ENCODE peak calls at places on chromosomes 2 and 18, in ten cellular contexts. Z is OCI-LY7; O is lung; K is CD8-positive, alpha-beta T cell; Q is WERI-Rb-1; L is cardiac muscle cell; H is lower lobe of right lung; C is pancreas; X is A549; R is thyroid gland. M is an unnamed sample. For H3K9me3, the result is how much of the 10 kb centered on the place peaks cover.

GRCh38 chr2:127398239-127398590 is 10.4 kb upstream of the MAP3K2 start:
- DNase-seq in L (no peak), H (peak), X (peak), Q (no peak), C (peak), R (peak), Z (no peak), O (peak), K (peak), M (no peak)

GRCh38 chr2:227324671-227325055 is 388 bp upstream of the MFF start:
- DNase-seq in C (no peak), H (no peak), Z (no peak), K (peak), X (no peak), L (no peak), R (no peak), Q (no peak), O (no peak), M (no peak)

GRCh38 chr2:74261204-74261864 is 62.9 kb downstream of the MTHFD2 start:
- DNase-seq in O (no peak), X (peak), Z (no peak), K (no peak), Q (peak), H (no peak), R (peak), C (no peak), L (peak), M (no peak)

GRCh38 chr2:235518317-235519090 is 24.7 kb downstream of the AGAP1 start:
- DNase-seq in K (no peak), O (no peak), Z (no peak), H (no peak), R (no peak), C (no peak), Q (no peak), L (no peak), X (no peak), M (no peak)

GRCh38 chr2:212936572-212936971 is 214.8 kb downstream of the IKZF2 start:
- DNase-seq in R (no peak), Q (no peak), C (no peak), X (no peak), H (no peak), K (no peak), O (no peak), L (no peak), Z (no peak), M (no peak)

GRCh38 chr2:197191177-197191947 is 119.2 kb downstream of the ANKRD44 start:
- DNase-seq in K (no peak), H (no peak), Z (peak), O (no peak), C (no peak), X (peak), L (peak), R (no peak), Q (no peak), M (no peak)

GRCh38 chr2:172085460-172086159 is at the start of gene DLX1:
- DNase-seq in O (no peak), R (no peak), C (no peak), Q (no peak), L (no peak), Z (no peak), K (no peak), X (no peak), H (no peak), M (no peak)

GRCh38 chr18:35983818-35984217 is 11.3 kb downstream of the RMP24 start:
- DNase-seq in Q (no peak), K (no peak), L (no peak), H (no peak), O (no peak), Z (no peak), C (no peak), X (no peak), R (no peak), M (no peak)

GRCh38 chr2:130834923-130835765 is 1.6 kb upstream of the ARHGEF4 start:
- DNase-seq in H (peak), Z (no peak), R (no peak), Q (peak), C (no peak), O (no peak), L (no peak), X (no peak), K (no peak), M (no peak)

GRCh38 chr18:68429809-68430208 is 285.1 kb downstream of the TMX3 start:
- DNase-seq in O (no peak), H (no peak), Z (no peak), K (no peak), L (no peak), R (no peak), X (no peak), Q (no peak), C (no peak), M (no peak)

GRCh38 chr2:236318401-236318800 is 54.2 kb upstream of the ASB18 start:
- DNase-seq in Z (no peak), O (no peak), Q (no peak), L (no peak), C (no peak), K (no peak), R (no peak), X (no peak), H (no peak), M (no peak)

GRCh38 chr2:195318440-195319111 is 338.4 kb upstream of the SLC39A10 start:
- DNase-seq in O (no peak), X (peak), R (peak), L (peak), H (no peak), Z (peak), K (peak), C (no peak), Q (peak), M (peak)

GRCh38 chr2:19540739-19541503 is 182.5 kb upstream of the OSR1 start:
- DNase-seq in L (no peak), Q (no peak), H (no peak), K (no peak), R (no peak), O (no peak), C (no peak), X (peak), Z (no peak), M (no peak)

GRCh38 chr2:3238951-3239841 is 138.4 kb downstream of the EIPR1 start:
- DNase-seq in O (no peak), L (no peak), H (no peak), X (no peak), Q (no peak), Z (peak), R (no peak), K (no peak), C (no peak), M (no peak)

GRCh38 chr2:120826716-120827410 is 91.2 kb downstream of the GLI2 start:
- DNase-seq in Z (no peak), K (no peak), H (no peak), R (no peak), C (no peak), Q (no peak), X (no peak), O (no peak), L (no peak), M (no peak)

GRCh38 chr2:39107724-39108273 is 13.1 kb downstream of the SOS1 start:
- DNase-seq in K (no peak), R (no peak), L (no peak), Q (peak), H (no peak), Z (no peak), O (no peak), X (no peak), C (no peak), M (no peak)

GRCh38 chr2:112020561-112020960 is 34.5 kb upstream of the TMEM87B start:
- DNase-seq in K (no peak), R (no peak), L (peak), H (no peak), C (no peak), O (no peak), Z (no peak), X (no peak), Q (no peak), M (no peak)

GRCh38 chr2:160491922-160492371 is 1.7 kb downstream of the RBMS1 start:
- DNase-seq in Q (no peak), L (no peak), H (no peak), K (no peak), X (peak), Z (no peak), R (no peak), O (no peak), C (no peak), M (no peak)

GRCh38 chr18:63107171-63107850 is 212.3 kb downstream of the BCL2 start:
- DNase-seq in C (no peak), X (no peak), Z (no peak), H (no peak), O (no peak), R (no peak), Q (no peak), K (no peak), L (no peak), M (no peak)

GRCh38 chr2:156004460-156004859 is 328.1 kb downstream of the NR4A2 start:
- DNase-seq in O (no peak), Q (no peak), K (no peak), R (no peak), C (no peak), L (no peak), Z (no peak), X (no peak), H (no peak), M (no peak)

GRCh38 chr2:233093721-233094120 is 33.6 kb downstream of the INPP5D start:
- DNase-seq in Z (no peak), C (no peak), K (no peak), Q (no peak), R (no peak), L (no peak), X (no peak), O (no peak), H (no peak), M (no peak)

GRCh38 chr18:68991281-68991680 is 193.4 kb downstream of the CCDC102B start:
- DNase-seq in C (no peak), Z (no peak), X (no peak), Q (no peak), O (no peak), K (no peak), H (no peak), R (no peak), L (no peak), M (no peak)

GRCh38 chr2:8608411-8608954 is 73.4 kb upstream of the ID2 start:
- DNase-seq in X (no peak), K (no peak), Z (no peak), Q (no peak), L (no peak), C (no peak), O (no peak), H (no peak), R (no peak), M (no peak)

GRCh38 chr2:112840068-112840445 is 3.5 kb upstream of the IL1B start:
- DNase-seq in O (no peak), Z (no peak), R (no peak), L (no peak), X (no peak), Q (no peak), H (no peak), C (no peak), K (no peak), M (no peak)

GRCh38 chr2:169046440-169047151 is 15.5 kb upstream of the ABCB11 start:
- DNase-seq in R (no peak), C (no peak), X (peak), O (no peak), L (no peak), Z (no peak), H (no peak), K (no peak), Q (no peak), M (no peak)

GRCh38 chr2:157438907-157439791 is 4.7 kb downstream of the CYTIP start:
- DNase-seq in R (no peak), X (no peak), K (no peak), Q (no peak), C (no peak), O (no peak), H (no peak), Z (peak), L (peak), M (no peak)

GRCh38 chr2:150900913-150901312 is 360.8 kb downstream of the RBM43 start:
- DNase-seq in Z (no peak), C (no peak), H (no peak), R (no peak), L (no peak), Q (no peak), X (no peak), K (no peak), O (no peak), M (no peak)
- H3K9me3 ChIP-seq in Z (under half), C (under half), H (under half), R (under half), L (under half), Q (under half), X (under half), K (under half), O (under half), M (under half)

GRCh38 chr2:70501215-70501614 is 52.4 kb downstream of the TGFA start:
- DNase-seq in X (no peak), C (no peak), H (no peak), K (no peak), L (no peak), R (no peak), Z (no peak), O (no peak), Q (no peak), M (no peak)

GRCh38 chr2:70498528-70498927 is 55.1 kb downstream of the TGFA start:
- DNase-seq in O (no peak), L (no peak), Q (no peak), C (no peak), R (no peak), H (no peak), X (no peak), K (no peak), Z (no peak), M (no peak)

GRCh38 chr2:70496819-70497218 is 56.8 kb downstream of the TGFA start:
- DNase-seq in L (no peak), Z (no peak), C (no peak), X (no peak), O (no peak), K (no peak), R (no peak), Q (no peak), H (no peak), M (no peak)

GRCh38 chr2:70499253-70499652 is 54.4 kb downstream of the TGFA start:
- DNase-seq in Q (no peak), Z (no peak), L (no peak), H (no peak), O (no peak), X (no peak), K (no peak), R (no peak), C (no peak), M (no peak)

DNA sequence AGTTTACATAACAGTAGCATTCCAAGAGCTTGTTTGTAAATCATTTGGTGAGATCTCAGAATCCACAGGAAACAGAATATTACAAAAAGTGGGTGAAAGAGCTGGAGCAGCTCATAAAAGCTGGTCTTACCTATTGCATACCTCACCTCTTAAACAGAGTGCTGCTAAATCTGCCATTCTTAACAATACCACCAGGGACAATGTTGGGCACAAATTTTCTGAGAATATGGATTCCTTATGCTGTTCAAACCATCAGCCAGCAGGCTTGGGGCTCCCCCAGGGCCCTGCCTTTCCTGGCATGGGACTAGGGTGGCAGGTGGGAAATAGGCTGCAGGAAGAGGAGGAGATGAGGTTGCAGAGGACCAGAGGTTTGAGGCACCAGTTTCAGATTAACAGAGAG is 55.6 kb downstream of the TGFA start:
- DNase-seq in C (no peak), Z (peak), R (no peak), H (no peak), O (no peak), K (no peak), L (no peak), X (peak), Q (no peak), M (no peak)
- TF ChIP-seq CTCF in C (no peak), Z (peak), R (no peak), H (no peak), O (no peak), K (peak), L (peak), X (peak), Q (peak), M (no peak)

GRCh38 chr18:25236736-25237135 is 115.2 kb downstream of the ZNF521 start:
- DNase-seq in C (no peak), K (no peak), O (no peak), X (no peak), L (no peak), R (no peak), H (no peak), Q (no peak), Z (no peak), M (no peak)

GRCh38 chr18:25234740-25235345 is 117.1 kb downstream of the ZNF521 start:
- DNase-seq in H (no peak), Q (no peak), C (no peak), K (no peak), O (no peak), X (no peak), Z (no peak), R (no peak), L (peak), M (no peak)

GRCh38 chr18:25235648-25236047 is 116.3 kb downstream of the ZNF521 start:
- DNase-seq in R (no peak), O (no peak), X (no peak), L (no peak), Z (peak), K (no peak), Q (no peak), C (no peak), H (no peak), M (no peak)

GRCh38 chr18:25233582-25234362 is 118.2 kb downstream of the ZNF521 start:
- DNase-seq in K (no peak), O (no peak), R (no peak), Z (no peak), C (no peak), L (no peak), X (no peak), Q (no peak), H (no peak), M (no peak)

GRCh38 chr18:25234363-25234639 is 117.7 kb downstream of the ZNF521 start:
- DNase-seq in X (no peak), R (no peak), L (no peak), Q (no peak), C (no peak), O (no peak), Z (no peak), H (no peak), K (no peak), M (no peak)
- H3K27ac ChIP-seq in X (no peak), R (peak), L (no peak), Q (no peak), C (no peak), O (peak), Z (no peak), H (peak), K (no peak), M (no peak)

GRCh38 chr2:173327421-173327820 is 27.3 kb upstream of the CDCA7 start:
- DNase-seq in O (no peak), L (no peak), Z (no peak), K (no peak), Q (peak), R (no peak), H (no peak), C (no peak), X (no peak), M (no peak)
- H3K9me3 ChIP-seq in O (under half), L (under half), Z (under half), K (under half), Q (under half), R (under half), H (under half), C (under half), X (under half), M (under half)

M was measured in CD4-positive, alpha-beta T cell.